ENCODE peak calls at places on chromosomes 4 and X, in five cellular contexts. Y is HepG2, Q is A549, T is K562, V is upper lobe of left lung. Z is an unnamed sample.

GRCh38 chr4:183321079-183321478 is 1.0 kb upstream of the CLDN22 start:
- ATAC-seq in Y (no peak), Q (no peak), T (no peak), V (no peak), Z (no peak)

GRCh38 chr4:36549256-36549655 is 267.8 kb downstream of the DTHD1 start:
- ATAC-seq in Y (no peak), Q (no peak), T (no peak), V (no peak), Z (no peak)

GRCh38 chr4:40719008-40719623 is 30.6 kb upstream of the NSUN7 start:
- ATAC-seq in Y (peak), Q (peak), T (peak), V (peak), Z (no peak)

GRCh38 chrX:109934935-109935334 is 68.0 kb upstream of the TMEM164 start:
- ATAC-seq in Y (no peak), Q (no peak), T (no peak), V (no peak), Z (no peak)

GRCh38 chr4:140715121-140715520 is 41.1 kb downstream of the TBC1D9 start:
- ATAC-seq in Y (no peak), Q (no peak), T (no peak), V (no peak), Z (no peak)

GRCh38 chr4:18882468-18882867 is 860.9 kb upstream of the LCORL start:
- ATAC-seq in Y (no peak), Q (no peak), T (no peak), V (peak), Z (no peak)

GRCh38 chr4:8188085-8188484 is 11.0 kb upstream of the SH3TC1 start:
- ATAC-seq in Y (peak), Q (peak), T (no peak), V (no peak), Z (no peak)

GRCh38 chrX:79325263-79325958 is 41.7 kb downstream of the ITM2A start:
- ATAC-seq in Y (no peak), Q (no peak), T (peak), V (no peak), Z (no peak)

GRCh38 chrX:13131511-13132137 is 87.2 kb upstream of the FAM9C start:
- ATAC-seq in Y (peak), Q (no peak), T (no peak), V (no peak), Z (no peak)

GRCh38 chr4:119746951-119747350 is 118.3 kb upstream of the PDE5A start:
- ATAC-seq in Y (no peak), Q (no peak), T (no peak), V (no peak), Z (no peak)

GRCh38 chr4:29770627-29771026 is 949.5 kb upstream of the PCDH7 start:
- ATAC-seq in Y (no peak), Q (no peak), T (no peak), V (no peak), Z (no peak)

GRCh38 chr4:40254961-40255721 is 58.3 kb downstream of the RHOH start:
- ATAC-seq in Y (peak), Q (peak), T (no peak), V (no peak), Z (no peak)

GRCh38 chr4:53049528-53049927 is 187.4 kb downstream of the RASL11B start:
- ATAC-seq in Y (no peak), Q (no peak), T (no peak), V (no peak), Z (no peak)

GRCh38 chrX:66625525-66625924 is 13.4 kb downstream of the EDA2R start:
- ATAC-seq in Y (no peak), Q (no peak), T (no peak), V (no peak), Z (no peak)

GRCh38 chr4:185464184-185464583 is 7.3 kb downstream of the CCDC110 start:
- ATAC-seq in Y (no peak), Q (no peak), T (peak), V (no peak), Z (no peak)

GRCh38 chr4:74934016-74934821 is 1.3 kb downstream of the PARM1 start:
- ATAC-seq in Y (no peak), Q (peak), T (no peak), V (peak), Z (no peak)

GRCh38 chr4:92303621-92304027 is at the start of gene GRID2:
- ATAC-seq in Y (no peak), Q (peak), T (no peak), V (no peak), Z (no peak)

GRCh38 chrX:9587551-9588096 is 122.8 kb downstream of the TBL1X start:
- ATAC-seq in Y (no peak), Q (no peak), T (no peak), V (no peak), Z (no peak)

GRCh38 chr4:142812091-142812490 is 34.0 kb downstream of the INPP4B start:
- ATAC-seq in Y (no peak), Q (no peak), T (no peak), V (no peak), Z (no peak)

GRCh38 chr4:10741221-10741620 is 56.7 kb upstream of the CLNK start:
- ATAC-seq in Y (no peak), Q (no peak), T (no peak), V (no peak), Z (no peak)

GRCh38 chrX:134733595-134733994 is 75.3 kb upstream of the PLAC1 start:
- ATAC-seq in Y (no peak), Q (no peak), T (no peak), V (no peak), Z (no peak)

GRCh38 chr4:2741626-2742025 is 14.5 kb downstream of the TNIP2 start:
- ATAC-seq in Y (peak), Q (no peak), T (no peak), V (no peak), Z (no peak)

GRCh38 chrX:119783026-119783425 is 8.4 kb downstream of the RPL39 start:
- ATAC-seq in Y (no peak), Q (peak), T (no peak), V (peak), Z (no peak)

GRCh38 chr4:78166582-78166981 is 109.5 kb downstream of the FRAS1 start:
- ATAC-seq in Y (no peak), Q (no peak), T (no peak), V (no peak), Z (no peak)

GRCh38 chr4:152585036-152585439 is 49.1 kb upstream of the FBXW7 start:
- ATAC-seq in Y (peak), Q (no peak), T (peak), V (no peak), Z (no peak)

GRCh38 chrX:8841911-8842310 is 40.7 kb upstream of the FAM9A start:
- ATAC-seq in Y (no peak), Q (no peak), T (no peak), V (no peak), Z (no peak)

GRCh38 chr4:38610844-38611550 is 53.0 kb upstream of the KLF3 start:
- ATAC-seq in Y (peak), Q (no peak), T (no peak), V (no peak), Z (no peak)

GRCh38 chr4:122090989-122091388 is 61.1 kb upstream of the BLTP1 start:
- ATAC-seq in Y (no peak), Q (no peak), T (no peak), V (no peak), Z (no peak)

GRCh38 chr4:164614999-164615398 is 138.9 kb upstream of the SMIM31 start:
- ATAC-seq in Y (no peak), Q (no peak), T (no peak), V (no peak), Z (no peak)

GRCh38 chrX:45758319-45758718 is 557.6 kb upstream of the DIPK2B start:
- ATAC-seq in Y (no peak), Q (peak), T (no peak), V (no peak), Z (no peak)

GRCh38 chr4:104966349-104967033 is 180.2 kb upstream of the TET2 start:
- ATAC-seq in Y (no peak), Q (no peak), T (no peak), V (peak), Z (no peak)

GRCh38 chr4:137370206-137370633 is 162.1 kb downstream of the PCDH18 start:
- ATAC-seq in Y (no peak), Q (no peak), T (no peak), V (no peak), Z (peak)

GRCh38 chrX:150099316-150099715 is 161.0 kb upstream of the EOLA2 start:
- ATAC-seq in Y (no peak), Q (no peak), T (no peak), V (no peak), Z (no peak)

GRCh38 chr4:123536225-123536624 is 139.6 kb downstream of the SPRY1 start:
- ATAC-seq in Y (no peak), Q (no peak), T (no peak), V (no peak), Z (no peak)

GRCh38 chr4:142566780-142567179 is 279.3 kb downstream of the INPP4B start:
- ATAC-seq in Y (no peak), Q (no peak), T (no peak), V (no peak), Z (no peak)

GRCh38 chr4:40763228-40763716 is 13.5 kb downstream of the NSUN7 start:
- ATAC-seq in Y (no peak), Q (no peak), T (peak), V (no peak), Z (no peak)

GRCh38 chr4:52628543-52628942 is 30.6 kb downstream of the USP46 start:
- ATAC-seq in Y (no peak), Q (no peak), T (no peak), V (no peak), Z (no peak)

GRCh38 chr4:81492596-81492995 is 20.9 kb upstream of the RASGEF1B start:
- ATAC-seq in Y (no peak), Q (no peak), T (no peak), V (no peak), Z (no peak)

GRCh38 chr4:13947921-13948320 is 320.4 kb upstream of the BOD1L1 start:
- ATAC-seq in Y (no peak), Q (no peak), T (no peak), V (no peak), Z (no peak)
- H3K27ac ChIP-seq in Y (no peak), Q (no peak), T (no peak), V (no peak), Z (no peak)

GRCh38 chrX:43585922-43586321 is 70.2 kb upstream of the MAOA start:
- ATAC-seq in Y (peak), Q (no peak), T (no peak), V (no peak), Z (no peak)

GRCh38 chrX:43586855-43587254 is 69.2 kb upstream of the MAOA start:
- ATAC-seq in Y (no peak), Q (no peak), T (no peak), V (no peak), Z (no peak)

GRCh38 chrX:43592597-43592996 is 63.5 kb upstream of the MAOA start:
- ATAC-seq in Y (no peak), Q (no peak), T (no peak), V (no peak), Z (no peak)

DNA sequence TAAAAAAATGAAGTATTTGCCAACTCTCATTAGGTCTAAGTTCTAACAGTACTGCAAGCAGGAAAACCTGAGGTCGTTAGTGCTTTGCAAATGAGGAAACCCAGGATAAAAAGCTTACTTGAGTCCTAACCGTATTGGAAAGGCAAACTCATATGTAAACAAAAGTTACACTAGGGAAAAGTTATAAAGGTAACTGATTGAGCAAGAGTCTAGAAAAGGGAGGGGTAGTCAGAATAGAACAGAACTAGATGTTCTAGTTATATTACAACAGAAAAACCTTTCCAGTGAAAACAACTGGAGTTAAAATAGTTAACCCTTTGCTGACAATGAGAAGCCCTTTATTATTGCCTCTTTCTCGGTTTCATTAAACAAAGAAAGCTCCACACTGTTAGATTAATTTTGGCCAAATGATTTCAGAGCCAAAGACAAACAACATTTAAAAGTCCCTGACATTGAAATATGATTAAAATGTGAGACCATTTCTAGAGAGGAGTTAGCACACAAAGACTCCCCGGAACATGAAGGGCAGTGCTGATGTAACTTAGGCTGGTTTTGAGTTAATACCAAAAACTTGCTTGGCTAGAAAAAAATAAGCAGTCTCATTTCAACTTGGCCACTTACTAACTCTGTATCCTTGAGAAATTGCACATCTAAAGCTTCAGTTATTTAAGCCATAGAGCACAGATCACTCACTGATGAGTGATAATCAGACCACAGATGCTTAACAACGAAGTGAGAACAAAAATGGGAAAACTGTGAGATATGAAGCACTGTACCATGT is 66.2 kb upstream of the MAOA start:
- ATAC-seq in Y (peak), Q (no peak), T (no peak), V (peak), Z (peak)
- TF ChIP-seq EP300 in Y (peak), Q (no peak), T (no peak), V (peak), Z (peak)

DNA sequence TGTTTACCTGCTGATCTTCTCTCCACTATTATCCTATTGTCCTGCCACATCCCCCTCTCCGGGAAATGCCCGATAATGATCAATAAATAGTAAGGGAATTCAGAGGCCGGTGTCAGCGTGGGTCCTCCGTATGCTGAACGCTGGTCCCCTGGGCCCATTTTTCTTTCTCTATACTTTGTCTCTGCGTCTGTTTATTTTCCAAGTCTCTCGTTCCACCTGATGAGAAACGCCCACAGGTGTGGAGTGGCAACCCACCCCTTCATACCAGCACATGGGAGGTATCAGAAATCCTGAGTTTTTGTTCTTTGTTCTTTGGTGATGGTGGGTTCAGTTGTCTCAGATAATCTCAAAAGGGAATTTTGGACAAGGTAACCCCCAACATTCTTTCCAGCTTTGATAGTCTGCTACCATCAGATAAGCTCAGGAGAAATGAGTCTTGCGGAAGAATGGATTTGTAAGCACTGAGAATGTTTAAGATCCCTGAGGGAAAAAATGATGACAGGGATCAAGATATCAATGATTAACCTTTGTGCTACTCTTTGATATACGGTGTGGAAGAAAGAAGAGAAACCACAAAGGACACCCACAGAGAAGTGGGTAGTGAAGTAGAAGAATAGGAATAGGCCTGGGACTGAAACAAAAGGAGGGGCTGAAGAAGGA is 117.9 kb downstream of the CEP44 start:
- ATAC-seq in Y (no peak), Q (peak), T (no peak), V (no peak), Z (no peak)
- H3K27ac ChIP-seq in Y (no peak), Q (peak), T (no peak), V (no peak), Z (no peak)

GRCh38 chr4:161343188-161343950 is 820.4 kb downstream of the FSTL5 start:
- ATAC-seq in Y (no peak), Q (no peak), T (no peak), V (no peak), Z (no peak)
- TF ChIP-seq EP300 in Y (no peak), Q (no peak), T (no peak), V (no peak), Z (no peak)

GRCh38 chr4:80049813-80050534 is 23.1 kb downstream of the ANTXR2 start:
- ATAC-seq in Y (no peak), Q (no peak), T (no peak), V (no peak), Z (peak)

GRCh38 chr4:80043534-80043933 is 29.5 kb downstream of the ANTXR2 start:
- ATAC-seq in Y (no peak), Q (no peak), T (peak), V (no peak), Z (peak)

GRCh38 chr4:80042821-80043220 is 30.2 kb downstream of the ANTXR2 start:
- ATAC-seq in Y (no peak), Q (no peak), T (no peak), V (no peak), Z (no peak)

GRCh38 chr4:80049402-80049801 is 23.6 kb downstream of the ANTXR2 start:
- ATAC-seq in Y (no peak), Q (no peak), T (peak), V (no peak), Z (no peak)

DNA sequence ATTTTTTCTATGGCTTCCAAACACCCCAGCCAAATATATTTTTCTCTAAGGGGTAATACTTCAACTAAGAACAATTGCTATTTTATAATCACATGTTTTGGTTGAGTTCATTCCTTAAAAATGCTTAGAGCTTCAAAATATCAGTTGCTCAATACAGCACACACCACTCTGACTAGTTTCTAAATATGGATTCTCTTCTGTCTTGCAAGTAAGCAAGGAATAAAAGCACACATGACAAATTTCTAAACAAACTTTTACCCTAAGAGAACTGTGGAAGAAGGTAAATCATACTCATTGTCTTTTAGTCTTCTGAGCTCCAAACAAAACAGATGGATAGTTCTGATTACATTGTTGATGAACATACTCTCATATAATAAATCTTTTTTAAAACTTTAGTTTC is 27.2 kb downstream of the ANTXR2 start:
- ATAC-seq in Y (no peak), Q (no peak), T (no peak), V (no peak), Z (peak)
- H3K27ac ChIP-seq in Y (no peak), Q (no peak), T (no peak), V (no peak), Z (peak)

GRCh38 chr4:79331126-79331876 is 5.4 kb upstream of the NAA11 start:
- ATAC-seq in Y (no peak), Q (no peak), T (peak), V (no peak), Z (no peak)

GRCh38 chr4:79325436-79325835 is 425 bp downstream of the NAA11 start:
- ATAC-seq in Y (no peak), Q (no peak), T (peak), V (no peak), Z (no peak)

GRCh38 chr4:79319975-79320374 is 5.9 kb downstream of the NAA11 start:
- ATAC-seq in Y (no peak), Q (no peak), T (no peak), V (no peak), Z (no peak)

DNA sequence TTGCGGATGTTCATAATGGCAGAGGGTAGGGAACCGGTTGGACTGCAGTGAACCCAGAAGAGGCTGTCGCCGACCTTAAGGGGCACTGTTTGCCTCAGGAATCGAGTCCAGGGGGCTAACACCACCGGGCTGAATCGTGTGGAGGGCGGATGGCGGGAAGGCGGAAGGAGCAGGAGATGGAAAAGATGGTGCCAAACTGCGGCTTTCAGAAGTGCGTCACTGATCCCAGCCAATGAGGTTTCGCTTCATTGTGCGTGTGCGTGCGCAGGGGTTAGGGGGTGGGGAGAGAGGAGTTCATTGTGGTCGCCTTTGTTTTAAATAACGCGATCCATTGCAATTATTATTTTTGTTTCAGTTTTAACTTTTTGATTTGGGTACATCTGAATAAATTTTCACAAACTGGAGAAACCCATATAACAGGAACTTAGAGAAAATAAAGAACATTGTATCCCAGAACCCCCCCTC is at the start of gene NAA11:
- ATAC-seq in Y (no peak), Q (no peak), T (peak), V (no peak), Z (no peak)
- TF ChIP-seq EP300 in Y (no peak), Q (no peak), T (no peak), V (no peak), Z (no peak)

GRCh38 chr4:102174800-102175199 is 170.5 kb downstream of the SLC39A8 start:
- ATAC-seq in Y (no peak), Q (no peak), T (no peak), V (no peak), Z (no peak)
- H3K27ac ChIP-seq in Y (no peak), Q (no peak), T (no peak), V (no peak), Z (no peak)

GRCh38 chr4:156298230-156298629 is 344.6 kb upstream of the CTSO start:
- ATAC-seq in Y (no peak), Q (no peak), T (no peak), V (no peak), Z (peak)
- TF ChIP-seq EP300 in Y (no peak), Q (no peak), T (no peak), V (no peak), Z (no peak)

DNA sequence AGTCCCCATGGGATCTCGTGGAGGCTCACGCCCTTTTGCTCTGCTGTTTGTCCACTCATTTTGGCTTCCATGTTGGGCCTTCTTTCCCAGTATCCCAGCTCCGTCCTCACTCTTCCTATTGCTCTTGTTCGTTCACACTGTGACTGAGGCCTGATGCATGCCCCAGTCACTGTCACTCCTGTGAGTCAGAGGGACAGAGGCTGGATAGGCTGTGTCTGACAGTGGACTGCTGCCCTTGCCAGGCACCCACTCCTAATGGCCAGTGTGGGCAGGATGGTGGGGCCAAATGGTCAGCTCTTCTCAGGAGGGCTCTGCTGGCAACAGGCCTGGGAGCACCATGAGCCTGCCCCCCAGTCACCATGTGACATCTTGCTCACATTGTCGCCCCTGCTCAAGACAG is 40.0 kb downstream of the HADH start:
- ATAC-seq in Y (peak), Q (no peak), T (no peak), V (no peak), Z (no peak)
- H3K27ac ChIP-seq in Y (no peak), Q (no peak), T (no peak), V (no peak), Z (no peak)

Z was measured in gastroesophageal sphincter.